ENCODE peak calls at places on chromosomes 16 and 17, in ten cellular contexts. F, R, P, O, G, I, S, Z, V and N are unnamed samples.

GRCh38 chr16:88454315-88455057 is 1.4 kb downstream of the ZFPM1 start:
- DNase-seq in I (peak), R (peak), V (peak), P (no peak), S (no peak), O (no peak), G (no peak), F (no peak), Z (no peak), N (peak)

GRCh38 chr16:87552772-87553171 is 49.5 kb upstream of the JPH3 start:
- DNase-seq in V (no peak), F (no peak), G (no peak), I (no peak), R (no peak), Z (no peak), P (no peak), O (no peak), S (peak), N (no peak)

GRCh38 chr16:65312071-65312470 is 190.2 kb upstream of the CDH11 start:
- DNase-seq in O (no peak), P (peak), I (no peak), R (no peak), F (peak), Z (no peak), V (no peak), G (no peak), S (no peak), N (no peak)

GRCh38 chr17:72600934-72601333 is 480.1 kb downstream of the SOX9 start:
- DNase-seq in P (peak), S (peak), V (no peak), F (peak), I (no peak), R (peak), G (no peak), O (no peak), Z (no peak), N (no peak)

GRCh38 chr17:7839890-7840260 is 5.9 kb downstream of the KDM6B start:
- DNase-seq in O (no peak), S (peak), V (peak), R (peak), P (peak), Z (no peak), F (no peak), G (no peak), I (peak), N (peak)

GRCh38 chr17:74678541-74678940 is 34.2 kb downstream of the CD300LF start:
- DNase-seq in I (no peak), G (no peak), V (no peak), F (no peak), S (no peak), R (peak), Z (no peak), O (no peak), P (no peak), N (no peak)

GRCh38 chr16:11131706-11132105 is 124.3 kb downstream of the SOCS1 start:
- DNase-seq in F (no peak), R (no peak), Z (no peak), I (no peak), S (no peak), O (peak), P (no peak), G (no peak), V (no peak), N (no peak)

GRCh38 chr17:6072157-6072556 is 2.0 kb downstream of the WSCD1 start:
- DNase-seq in F (no peak), R (no peak), Z (no peak), P (no peak), I (no peak), G (no peak), S (no peak), O (no peak), V (no peak), N (no peak)

GRCh38 chr16:88770459-88771293 is 14.3 kb downstream of the PIEZO1 start:
- DNase-seq in O (peak), I (peak), F (peak), S (peak), R (peak), V (peak), P (no peak), Z (no peak), G (no peak), N (no peak)

GRCh38 chr17:1808649-1809048 is 21.1 kb downstream of the SMYD4 start:
- DNase-seq in F (no peak), P (no peak), R (no peak), O (no peak), S (no peak), Z (no peak), V (no peak), I (no peak), G (no peak), N (no peak)

GRCh38 chr16:85144026-85144915 is 32.0 kb upstream of the CIBAR2 start:
- DNase-seq in S (no peak), V (peak), Z (no peak), R (no peak), F (no peak), G (no peak), P (no peak), I (no peak), O (no peak), N (no peak)

GRCh38 chr17:69450857-69451410 is 36.4 kb downstream of the MAP2K6 start:
- DNase-seq in S (peak), Z (no peak), R (no peak), V (no peak), P (no peak), G (no peak), I (no peak), F (peak), O (no peak), N (peak)

GRCh38 chr17:43015579-43015978 is 6.6 kb downstream of the VAT1 start:
- DNase-seq in O (peak), R (no peak), G (no peak), V (no peak), S (peak), I (peak), Z (no peak), P (peak), F (peak), N (no peak)

GRCh38 chr17:46800573-46800972 is 17.9 kb downstream of the WNT3 start:
- DNase-seq in S (no peak), G (no peak), V (no peak), I (no peak), P (no peak), Z (no peak), O (no peak), R (no peak), F (no peak), N (no peak)

GRCh38 chr17:39919087-39919683 is 750 bp upstream of the GSDMB start:
- DNase-seq in I (no peak), P (no peak), S (no peak), O (no peak), Z (no peak), G (no peak), F (no peak), V (no peak), R (no peak), N (no peak)

GRCh38 chr17:13931111-13931526 is 138.2 kb upstream of the COX10 start:
- DNase-seq in R (no peak), P (peak), I (peak), G (no peak), Z (no peak), F (peak), V (no peak), S (peak), O (no peak), N (no peak)

GRCh38 chr16:81645303-81645702 is 133.8 kb upstream of the PLCG2 start:
- DNase-seq in S (peak), I (no peak), F (peak), V (no peak), Z (no peak), P (peak), R (peak), O (peak), G (no peak), N (no peak)

GRCh38 chr16:52561910-52562741 is 15.2 kb upstream of the TOX3 start:
- DNase-seq in P (no peak), R (peak), V (no peak), F (no peak), O (no peak), Z (no peak), G (no peak), I (no peak), S (no peak), N (no peak)

GRCh38 chr16:3029499-3030127 is 5.8 kb downstream of the THOC6 start:
- DNase-seq in F (peak), Z (no peak), I (peak), S (peak), P (peak), G (no peak), O (no peak), V (no peak), R (no peak), N (no peak)

GRCh38 chr16:1597154-1597553 is 14.7 kb downstream of the IFT140 start:
- DNase-seq in S (no peak), Z (no peak), P (no peak), F (no peak), R (no peak), O (no peak), V (no peak), I (no peak), G (no peak), N (no peak)

GRCh38 chr16:1596516-1596915 is 15.4 kb downstream of the IFT140 start:
- DNase-seq in R (no peak), S (no peak), G (no peak), V (no peak), O (no peak), Z (no peak), P (no peak), I (no peak), F (no peak), N (no peak)

GRCh38 chr16:1592446-1592845 is 19.4 kb downstream of the IFT140 start:
- DNase-seq in V (no peak), R (no peak), G (no peak), I (no peak), S (no peak), F (no peak), Z (no peak), P (no peak), O (no peak), N (no peak)

DNA sequence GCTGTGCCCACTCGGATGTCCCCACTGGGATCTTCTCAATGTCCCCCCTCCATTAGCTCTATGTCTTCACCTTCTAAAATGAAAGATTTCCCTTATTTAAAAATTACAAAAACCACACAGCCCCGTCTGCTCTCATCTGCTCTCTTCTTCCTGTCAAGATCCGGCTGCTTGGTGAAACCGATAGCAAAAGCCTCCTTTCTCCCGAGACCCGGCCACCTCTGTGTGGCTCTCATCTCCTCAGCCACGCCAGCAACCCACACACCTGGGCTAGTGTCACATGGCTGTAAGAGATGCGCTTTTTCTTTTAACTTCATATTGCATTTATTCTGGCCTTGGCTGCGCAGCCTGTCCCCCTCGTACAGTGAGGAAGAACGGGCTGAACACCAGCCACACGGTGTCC is 20.6 kb downstream of the IFT140 start:
- DNase-seq in I (no peak), P (no peak), Z (no peak), R (no peak), O (no peak), V (no peak), S (no peak), F (no peak), G (no peak), N (no peak)
- H3K4me3 ChIP-seq in I (no peak), P (no peak), Z (no peak), R (no peak), O (no peak), V (no peak), S (no peak), F (no peak), G (no peak), N (no peak)

GRCh38 chr17:48543854-48544355 is 1.0 kb downstream of the HOXB2 start:
- DNase-seq in O (peak), Z (no peak), S (no peak), G (no peak), V (no peak), I (no peak), P (peak), R (no peak), F (no peak), N (no peak)

GRCh38 chr17:48544356-48545021 is 420 bp downstream of the HOXB2 start:
- DNase-seq in I (no peak), G (no peak), F (peak), P (peak), R (no peak), Z (peak), O (peak), V (peak), S (no peak), N (no peak)

GRCh38 chr17:48542114-48542955 is 2.6 kb downstream of the HOXB2 start:
- DNase-seq in S (no peak), Z (no peak), F (peak), P (no peak), G (no peak), V (no peak), R (no peak), O (no peak), I (no peak), N (no peak)

GRCh38 chr17:48541574-48542113 is 3.3 kb downstream of the HOXB2 start:
- DNase-seq in G (no peak), I (no peak), S (no peak), O (peak), R (no peak), F (peak), P (peak), V (peak), Z (peak), N (no peak)

GRCh38 chr17:48542956-48543853 is 1.7 kb downstream of the HOXB2 start:
- DNase-seq in R (peak), Z (no peak), I (no peak), V (peak), P (peak), O (peak), F (peak), G (no peak), S (peak), N (peak)
- TF ChIP-seq CTCF in R (no peak), Z (no peak), I (no peak), V (no peak), P (peak), O (peak), F (peak), G (no peak), S (no peak), N (peak)

DNA sequence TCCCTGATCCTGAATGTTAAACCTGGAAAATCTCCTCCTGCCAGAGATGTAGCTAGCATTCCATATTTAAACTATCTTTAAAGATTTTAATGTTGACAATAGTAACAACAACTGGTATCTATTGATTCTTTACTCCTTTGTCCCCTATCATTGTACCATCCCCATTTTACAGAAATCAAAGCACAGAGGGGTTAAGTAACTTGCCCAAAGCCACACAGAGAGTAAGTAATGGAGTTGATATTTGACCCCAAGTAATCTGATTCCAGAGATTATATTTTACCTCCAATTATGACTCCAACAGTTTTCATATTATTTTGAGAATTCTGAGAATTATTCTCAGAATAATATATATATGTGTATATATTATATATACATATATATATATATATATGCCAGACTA is 37.7 kb upstream of the RGS9 start:
- DNase-seq in V (no peak), O (no peak), S (no peak), R (no peak), I (no peak), G (no peak), F (no peak), Z (no peak), P (no peak), N (no peak)
- H3K4me3 ChIP-seq in V (no peak), O (no peak), S (no peak), R (peak), I (no peak), G (no peak), F (no peak), Z (no peak), P (no peak), N (no peak)

DNA sequence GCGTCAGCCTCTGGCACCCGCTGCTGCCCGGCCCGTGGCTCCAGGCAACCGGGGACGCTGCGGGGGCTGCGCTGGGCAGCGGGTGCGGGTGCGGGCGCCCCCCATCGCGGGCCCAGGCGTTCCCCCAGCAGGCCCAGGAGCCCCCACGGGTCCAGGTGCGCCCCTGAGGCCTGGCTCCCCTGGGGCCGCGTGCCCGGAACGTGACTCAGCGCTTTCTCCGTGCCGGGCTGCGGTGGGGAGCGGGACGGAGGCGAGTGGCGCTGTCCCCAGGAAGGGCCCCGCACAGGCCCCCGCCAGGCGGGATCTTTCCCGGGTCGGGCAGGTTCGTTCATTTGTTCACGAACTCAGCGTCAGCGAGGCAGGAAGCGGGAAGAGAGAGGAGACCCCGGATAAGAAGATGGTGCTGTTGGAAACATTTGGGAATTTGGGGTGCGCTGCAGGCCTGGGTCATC is 18.4 kb upstream of the EXOC7 start:
- DNase-seq in S (peak), F (no peak), O (no peak), G (no peak), V (no peak), Z (peak), R (no peak), I (no peak), P (no peak), N (no peak)
- TF ChIP-seq CTCF in S (no peak), F (no peak), O (no peak), G (no peak), V (no peak), Z (no peak), R (no peak), I (no peak), P (no peak), N (no peak)

DNA sequence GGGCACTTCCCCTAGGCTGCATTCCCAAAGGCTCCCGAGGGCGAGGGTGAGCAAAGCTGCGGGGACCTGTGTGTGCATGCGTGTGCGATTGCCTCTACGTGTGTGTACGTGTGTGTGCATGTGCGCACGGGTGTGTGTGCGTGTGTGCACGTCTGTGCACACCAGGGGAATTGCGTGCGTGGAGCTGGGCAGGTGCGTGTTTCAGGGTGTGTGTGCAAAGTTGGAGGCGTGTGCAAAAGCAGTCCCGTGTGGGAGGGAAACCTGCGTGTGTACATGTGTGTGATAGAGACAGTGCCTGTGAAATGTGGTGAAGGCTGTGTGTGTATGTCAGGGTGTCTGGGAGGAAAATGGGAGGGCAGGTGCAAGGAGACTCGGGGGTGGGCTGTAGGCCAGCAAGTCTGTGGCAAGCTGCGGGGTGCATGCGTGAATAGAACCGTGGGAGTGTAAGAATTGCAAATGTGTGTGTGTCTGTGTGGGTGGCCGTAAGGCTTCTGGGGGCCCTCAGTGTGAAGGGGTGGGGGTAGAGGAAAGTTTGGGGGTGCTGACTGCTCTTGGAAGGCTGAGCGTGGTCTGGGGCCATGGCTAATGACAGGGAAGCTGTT is 481 bp downstream of the SEC14L5 start:
- DNase-seq in R (no peak), Z (no peak), V (no peak), F (no peak), S (no peak), G (no peak), O (no peak), P (no peak), I (no peak), N (no peak)
- H3K4me3 ChIP-seq in R (peak), Z (peak), V (peak), F (peak), S (peak), G (peak), O (peak), P (peak), I (no peak), N (no peak)